ENCODE peak calls at places on chromosomes 13 and 19, in nine cellular contexts. Q, N, W, D, P, G, L, S and E are unnamed samples.

GRCh38 chr13:98483636-98484288 is 93.1 kb downstream of the STK24 start:
- DNase-seq in Q (no peak), N (no peak), W (peak), D (no peak), P (no peak), G (no peak), L (no peak), S (no peak), E (peak)

GRCh38 chr13:49838989-49839388 is 46.5 kb upstream of the KPNA3 start:
- DNase-seq in Q (peak), N (no peak), W (no peak), D (peak), P (no peak), G (no peak), L (no peak), S (peak), E (no peak)

GRCh38 chr13:75339635-75340374 is 142.2 kb downstream of the TBC1D4 start:
- DNase-seq in Q (no peak), N (no peak), W (no peak), D (no peak), P (no peak), G (peak), L (no peak), S (peak), E (no peak)

GRCh38 chr19:6997679-6998445 is 23.4 kb downstream of the MBD3L2B start:
- DNase-seq in Q (no peak), N (no peak), W (no peak), D (no peak), P (no peak), G (peak), L (no peak), S (no peak), E (no peak)

GRCh38 chr13:43572601-43573360 is 214.0 kb downstream of the ENOX1 start:
- DNase-seq in Q (peak), N (no peak), W (no peak), D (no peak), P (peak), G (peak), L (peak), S (no peak), E (peak)

GRCh38 chr13:60591348-60591747 is 194.3 kb downstream of the TDRD3 start:
- DNase-seq in Q (no peak), N (no peak), W (no peak), D (no peak), P (no peak), G (peak), L (peak), S (no peak), E (peak)

GRCh38 chr19:38826856-38827551 is 4.6 kb downstream of the ECH1 start:
- DNase-seq in Q (no peak), N (no peak), W (no peak), D (no peak), P (no peak), G (no peak), L (no peak), S (no peak), E (no peak)

GRCh38 chr13:32537580-32538233 is 888 bp downstream of the N4BP2L2 start:
- DNase-seq in Q (no peak), N (no peak), W (peak), D (peak), P (peak), G (no peak), L (no peak), S (no peak), E (peak)

GRCh38 chr19:40223135-40223822 is 3.2 kb downstream of the CCNP start:
- DNase-seq in Q (peak), N (no peak), W (no peak), D (peak), P (no peak), G (peak), L (no peak), S (no peak), E (no peak)

GRCh38 chr13:52025475-52026245 is 1.2 kb downstream of the UTP14C start:
- DNase-seq in Q (no peak), N (no peak), W (no peak), D (peak), P (no peak), G (no peak), L (no peak), S (peak), E (no peak)

GRCh38 chr19:43534811-43535761 is 2.1 kb downstream of the ZNF575 start:
- DNase-seq in Q (peak), N (no peak), W (peak), D (peak), P (no peak), G (peak), L (no peak), S (peak), E (peak)

GRCh38 chr13:25901460-25902376 is 150.1 kb downstream of the SHISA2 start:
- DNase-seq in Q (no peak), N (peak), W (peak), D (no peak), P (no peak), G (peak), L (peak), S (peak), E (peak)

GRCh38 chr19:45496349-45496953 is 396 bp downstream of the RTN2 start:
- DNase-seq in Q (peak), N (no peak), W (peak), D (peak), P (peak), G (peak), L (no peak), S (no peak), E (no peak)

GRCh38 chr13:24209138-24209537 is 48.6 kb downstream of the SPATA13 start:
- DNase-seq in Q (no peak), N (no peak), W (no peak), D (no peak), P (no peak), G (no peak), L (no peak), S (no peak), E (no peak)

GRCh38 chr13:32881074-32881791 is 135.0 kb upstream of the KL start:
- DNase-seq in Q (no peak), N (no peak), W (no peak), D (no peak), P (no peak), G (peak), L (peak), S (no peak), E (peak)

GRCh38 chr19:51124729-51125128 is at the start of gene SIGLEC9:
- DNase-seq in Q (no peak), N (no peak), W (no peak), D (no peak), P (no peak), G (no peak), L (no peak), S (no peak), E (no peak)

GRCh38 chr13:52975969-52976368 is 52.6 kb upstream of the OLFM4 start:
- DNase-seq in Q (no peak), N (no peak), W (no peak), D (no peak), P (no peak), G (no peak), L (no peak), S (no peak), E (no peak)

GRCh38 chr13:22665531-22665930 is 515.2 kb upstream of the SGCG start:
- DNase-seq in Q (no peak), N (no peak), W (no peak), D (no peak), P (no peak), G (peak), L (no peak), S (no peak), E (no peak)
- TF ChIP-seq EZH2 in Q (no peak), N (no peak), W (no peak), D (no peak), P (no peak), G (no peak), L (no peak), S (no peak), E (no peak)

GRCh38 chr19:19460761-19461265 is 54.5 kb downstream of the TSSK6 start:
- DNase-seq in Q (peak), N (no peak), W (peak), D (peak), P (no peak), G (no peak), L (no peak), S (no peak), E (no peak)
- H2AFZ ChIP-seq in Q (no peak), N (peak), W (no peak), D (no peak), P (no peak), G (no peak), L (no peak), S (no peak), E (no peak)

DNA sequence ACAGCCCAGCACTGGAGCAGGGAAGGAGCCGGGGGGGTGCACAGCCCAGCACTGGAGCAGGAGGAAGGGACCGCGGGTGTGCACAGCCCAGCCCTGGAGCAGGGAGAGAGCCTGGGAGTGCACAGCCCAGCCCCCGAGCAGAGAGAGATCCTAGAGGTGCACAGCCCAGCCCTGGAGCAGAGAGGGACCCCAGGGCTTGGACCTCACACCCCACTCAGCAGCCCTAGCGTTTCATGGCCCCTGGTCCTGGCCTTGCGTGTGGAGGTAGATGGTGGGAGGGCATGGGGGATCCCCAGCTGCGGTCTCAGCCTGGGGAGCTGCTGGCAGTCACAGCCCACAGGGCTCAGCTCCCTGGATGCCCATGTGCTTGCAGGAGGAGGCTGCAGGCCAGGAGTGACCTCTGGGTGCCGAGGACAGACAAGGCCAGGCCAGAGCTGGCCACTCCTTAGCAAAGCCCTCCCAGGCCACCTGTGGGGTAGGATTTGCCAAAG is 25.1 kb downstream of the GAS6 start:
- DNase-seq in Q (no peak), N (no peak), W (no peak), D (no peak), P (no peak), G (no peak), L (no peak), S (no peak), E (no peak)
- H3K27ac ChIP-seq in Q (no peak), N (no peak), W (no peak), D (no peak), P (no peak), G (no peak), L (peak), S (no peak), E (peak)

DNA sequence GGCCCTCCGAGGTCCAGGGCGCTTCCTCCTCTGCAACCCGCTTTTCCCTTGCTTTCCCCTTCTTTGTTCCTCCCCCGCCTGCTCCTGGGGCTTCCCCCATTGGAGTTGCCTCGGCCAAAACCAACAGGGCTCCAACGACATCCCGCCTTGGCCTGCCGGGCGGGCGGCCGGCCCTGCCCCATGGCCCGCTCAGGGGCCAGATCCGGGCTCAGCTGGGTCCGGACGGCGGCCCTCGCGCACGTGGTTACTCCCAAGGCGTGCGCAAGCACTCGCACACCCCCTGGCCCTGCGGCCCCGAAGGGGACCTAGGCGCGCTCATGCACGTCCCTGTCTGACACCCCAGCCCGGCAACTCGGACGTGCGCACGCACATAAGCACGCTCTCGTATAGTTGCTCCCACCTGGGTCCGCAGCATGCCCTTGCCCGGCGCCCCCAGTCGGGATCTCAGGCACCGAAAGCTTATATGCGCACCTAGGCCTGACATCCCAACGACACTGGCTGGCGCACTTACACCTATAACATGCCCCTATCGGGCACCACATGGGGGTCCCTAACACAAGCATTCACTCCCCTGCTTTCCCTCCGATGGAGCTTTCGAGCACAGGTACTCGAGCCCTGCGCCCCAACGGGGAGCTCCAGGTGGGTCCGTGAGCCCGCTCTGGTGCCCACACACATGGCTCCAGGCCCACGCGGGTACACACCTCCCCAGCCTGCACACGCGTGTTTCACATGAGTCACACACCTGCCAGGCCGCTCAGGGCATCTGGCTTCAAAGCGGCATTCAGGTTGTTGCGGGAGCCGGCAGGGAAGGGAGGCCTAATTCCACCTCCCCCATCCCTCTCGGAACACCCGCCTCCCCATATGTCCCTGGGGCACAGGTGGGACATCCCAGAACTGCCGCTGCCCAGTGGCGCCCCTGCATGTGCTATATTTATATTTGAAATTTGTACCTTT is 15.0 kb downstream of the NFIX start:
- DNase-seq in Q (no peak), N (no peak), W (no peak), D (peak), P (no peak), G (no peak), L (no peak), S (no peak), E (no peak)
- TF ChIP-seq EZH2 in Q (peak), N (no peak), W (no peak), D (peak), P (no peak), G (no peak), L (no peak), S (no peak), E (no peak)

GRCh38 chr13:111007209-111007608 is 92.3 kb upstream of the ANKRD10 start:
- DNase-seq in Q (no peak), N (no peak), W (no peak), D (no peak), P (no peak), G (no peak), L (no peak), S (no peak), E (peak)
- H2AFZ ChIP-seq in Q (peak), N (no peak), W (no peak), D (peak), P (no peak), G (no peak), L (peak), S (no peak), E (peak)

GRCh38 chr19:34336781-34337271 is 28.2 kb upstream of the GPI start:
- DNase-seq in Q (peak), N (no peak), W (peak), D (peak), P (peak), G (peak), L (no peak), S (no peak), E (peak)

GRCh38 chr19:34337747-34338146 is 27.2 kb upstream of the GPI start:
- DNase-seq in Q (no peak), N (no peak), W (no peak), D (no peak), P (no peak), G (no peak), L (no peak), S (no peak), E (no peak)

GRCh38 chr19:34332027-34332786 is 32.8 kb upstream of the GPI start:
- DNase-seq in Q (no peak), N (no peak), W (peak), D (no peak), P (no peak), G (no peak), L (no peak), S (no peak), E (no peak)

GRCh38 chr19:34330116-34330515 is 34.9 kb upstream of the GPI start:
- DNase-seq in Q (no peak), N (no peak), W (no peak), D (no peak), P (no peak), G (no peak), L (no peak), S (no peak), E (no peak)

GRCh38 chr19:34335914-34336313 is 29.1 kb upstream of the GPI start:
- DNase-seq in Q (no peak), N (no peak), W (no peak), D (no peak), P (no peak), G (no peak), L (no peak), S (peak), E (no peak)
- H3K27ac ChIP-seq in Q (no peak), N (no peak), W (no peak), D (no peak), P (no peak), G (no peak), L (no peak), S (peak), E (no peak)

GRCh38 chr13:95643814-95644598 is 500 bp downstream of the DZIP1 start:
- DNase-seq in Q (peak), N (no peak), W (peak), D (peak), P (no peak), G (no peak), L (peak), S (peak), E (peak)

GRCh38 chr13:95641961-95642621 is 2.4 kb downstream of the DZIP1 start:
- DNase-seq in Q (peak), N (no peak), W (peak), D (peak), P (no peak), G (no peak), L (peak), S (peak), E (peak)

GRCh38 chr13:95643471-95643813 is 1.1 kb downstream of the DZIP1 start:
- DNase-seq in Q (peak), N (no peak), W (no peak), D (peak), P (no peak), G (no peak), L (peak), S (peak), E (peak)

GRCh38 chr13:95643009-95643408 is 1.5 kb downstream of the DZIP1 start:
- DNase-seq in Q (peak), N (no peak), W (peak), D (peak), P (no peak), G (no peak), L (no peak), S (no peak), E (no peak)

GRCh38 chr13:95641291-95641811 is 3.2 kb downstream of the DZIP1 start:
- DNase-seq in Q (peak), N (no peak), W (peak), D (peak), P (no peak), G (no peak), L (peak), S (no peak), E (no peak)
- TF ChIP-seq EZH2 in Q (no peak), N (no peak), W (no peak), D (no peak), P (no peak), G (no peak), L (no peak), S (no peak), E (no peak)

GRCh38 chr13:113862766-113863510 is 938 bp downstream of the GAS6 start:
- DNase-seq in Q (peak), N (no peak), W (peak), D (peak), P (peak), G (no peak), L (peak), S (no peak), E (peak)
- H2AFZ ChIP-seq in Q (peak), N (no peak), W (peak), D (peak), P (peak), G (no peak), L (peak), S (no peak), E (no peak)

GRCh38 chr19:58456111-58456510 is 4.7 kb downstream of the ZNF324B start:
- DNase-seq in Q (no peak), N (no peak), W (no peak), D (no peak), P (no peak), G (no peak), L (no peak), S (no peak), E (no peak)

GRCh38 chr19:58455306-58455705 is 3.9 kb downstream of the ZNF324B start:
- DNase-seq in Q (no peak), N (no peak), W (no peak), D (no peak), P (no peak), G (no peak), L (no peak), S (no peak), E (no peak)

GRCh38 chr19:58451358-58452101 is at the start of gene ZNF324B:
- DNase-seq in Q (peak), N (peak), W (peak), D (peak), P (peak), G (peak), L (peak), S (peak), E (peak)

GRCh38 chr19:58453743-58454142 is 2.3 kb downstream of the ZNF324B start:
- DNase-seq in Q (no peak), N (no peak), W (no peak), D (no peak), P (no peak), G (no peak), L (no peak), S (no peak), E (no peak)

DNA sequence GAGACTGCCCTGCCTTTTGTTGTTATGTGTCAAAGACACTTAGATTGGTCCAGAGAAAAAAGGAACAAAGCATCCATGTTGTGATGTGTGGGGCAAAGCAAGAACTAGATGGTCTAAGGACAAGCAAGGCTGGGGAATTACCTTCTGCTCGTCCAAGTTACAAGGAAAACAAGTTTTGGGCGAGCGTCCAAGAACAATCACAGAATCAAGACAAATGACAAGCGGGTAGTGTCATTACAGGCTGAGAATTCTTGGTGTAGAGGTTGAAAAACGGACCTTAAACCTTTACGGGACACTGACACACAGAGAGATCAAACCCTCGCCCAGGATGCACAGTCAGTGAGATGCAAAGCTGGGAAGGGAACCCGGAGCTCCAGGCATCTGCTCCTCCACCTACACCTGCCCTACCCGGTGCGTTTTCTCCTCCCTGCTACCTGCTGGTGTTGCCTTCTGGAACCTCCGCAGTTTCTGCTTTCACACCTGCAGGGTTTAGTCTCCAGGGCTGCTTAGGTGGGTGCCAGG is 525 bp upstream of the ZNF324B start:
- DNase-seq in Q (no peak), N (no peak), W (peak), D (no peak), P (no peak), G (peak), L (no peak), S (no peak), E (no peak)
- H3K27ac ChIP-seq in Q (no peak), N (no peak), W (no peak), D (no peak), P (no peak), G (no peak), L (no peak), S (no peak), E (no peak)